ENCODE peak calls at places on chromosome 16, in four cellular contexts. Q is fibroblast of villous mesenchyme, O is psoas muscle, K is BJ. I is an unnamed sample.

GRCh38 chr16:64543401-64543800 is 578.5 kb downstream of the CDH11 start:
- DNase-seq in Q (no peak), O (no peak), K (peak), I (no peak)

GRCh38 chr16:89688395-89688794 is 1.9 kb downstream of the CDK10 start:
- DNase-seq in Q (no peak), O (no peak), K (no peak), I (no peak)

GRCh38 chr16:66152841-66153525 is 213.5 kb upstream of the CDH5 start:
- DNase-seq in Q (peak), O (no peak), K (peak), I (no peak)

GRCh38 chr16:64051826-64052225 is 1070.0 kb downstream of the CDH11 start:
- DNase-seq in Q (peak), O (no peak), K (no peak), I (no peak)

GRCh38 chr16:62077998-62078397 is 41.8 kb upstream of the CDH8 start:
- DNase-seq in Q (no peak), O (no peak), K (no peak), I (no peak)

GRCh38 chr16:82023206-82023605 is 11.8 kb upstream of the HSD17B2 start:
- DNase-seq in Q (no peak), O (no peak), K (no peak), I (no peak)

GRCh38 chr16:29151317-29151716 is 166.5 kb downstream of the LAT start:
- DNase-seq in Q (no peak), O (no peak), K (no peak), I (no peak)

GRCh38 chr16:72878301-72879269 is 169.3 kb downstream of the ZFHX3 start:
- DNase-seq in Q (peak), O (no peak), K (no peak), I (no peak)

GRCh38 chr16:2211923-2212347 is 1.3 kb upstream of the BRICD5 start:
- DNase-seq in Q (no peak), O (peak), K (no peak), I (no peak)

GRCh38 chr16:35686595-35686994 is 2227.2 kb downstream of the TP53TG3F start:
- DNase-seq in Q (no peak), O (no peak), K (no peak), I (no peak)

GRCh38 chr16:2960183-2961010 is 3.7 kb upstream of the KREMEN2 start:
- DNase-seq in Q (no peak), O (peak), K (no peak), I (no peak)

GRCh38 chr16:56652600-56652999 is 914 bp downstream of the MT1B start:
- DNase-seq in Q (no peak), O (no peak), K (no peak), I (no peak)

GRCh38 chr16:87830673-87831420 is 38.5 kb downstream of the SLC7A5 start:
- DNase-seq in Q (no peak), O (no peak), K (no peak), I (no peak)

GRCh38 chr16:57865746-57866528 is 63.6 kb upstream of the KIFC3 start:
- DNase-seq in Q (no peak), O (no peak), K (no peak), I (no peak)

GRCh38 chr16:85613609-85614337 is 651 bp downstream of the GSE1 start:
- DNase-seq in Q (peak), O (peak), K (no peak), I (no peak)

GRCh38 chr16:85463672-85464071 is 149.4 kb upstream of the GSE1 start:
- DNase-seq in Q (no peak), O (no peak), K (no peak), I (no peak)

GRCh38 chr16:89072216-89073130 is 21.2 kb upstream of the ACSF3 start:
- DNase-seq in Q (peak), O (no peak), K (no peak), I (no peak)

GRCh38 chr16:57531253-57531575 is 5.2 kb downstream of the CCDC102A start:
- DNase-seq in Q (no peak), O (peak), K (no peak), I (no peak)

GRCh38 chr16:6643083-6643686 is 689.5 kb upstream of the RBFOX1 start:
- DNase-seq in Q (peak), O (no peak), K (peak), I (no peak)

GRCh38 chr16:85334718-85335583 is 222.7 kb upstream of the CIBAR2 start:
- DNase-seq in Q (peak), O (no peak), K (no peak), I (no peak)

GRCh38 chr16:73066927-73067670 is 19.2 kb upstream of the ZFHX3 start:
- DNase-seq in Q (peak), O (no peak), K (no peak), I (no peak)

GRCh38 chr16:80527297-80527696 is 13.5 kb upstream of the DYNLRB2 start:
- DNase-seq in Q (peak), O (no peak), K (no peak), I (no peak)

GRCh38 chr16:64351116-64351515 is 770.7 kb downstream of the CDH11 start:
- DNase-seq in Q (no peak), O (no peak), K (no peak), I (peak)

GRCh38 chr16:67451061-67451703 is 20.3 kb downstream of the HSD11B2 start:
- DNase-seq in Q (no peak), O (no peak), K (no peak), I (no peak)

GRCh38 chr16:87416826-87417471 is 24.8 kb downstream of the MAP1LC3B start:
- DNase-seq in Q (peak), O (no peak), K (no peak), I (no peak)

GRCh38 chr16:57530104-57530522 is 6.3 kb downstream of the CCDC102A start:
- DNase-seq in Q (peak), O (peak), K (no peak), I (peak)

GRCh38 chr16:24748242-24748641 is 18.8 kb downstream of the TNRC6A start:
- DNase-seq in Q (peak), O (no peak), K (peak), I (peak)

GRCh38 chr16:74556375-74556922 is 50.5 kb downstream of the GLG1 start:
- DNase-seq in Q (no peak), O (no peak), K (no peak), I (no peak)

GRCh38 chr16:79278506-79278905 is 322.0 kb downstream of the MAF start:
- DNase-seq in Q (no peak), O (no peak), K (no peak), I (no peak)

GRCh38 chr16:51875834-51876725 is 670.9 kb downstream of the TOX3 start:
- DNase-seq in Q (peak), O (no peak), K (no peak), I (no peak)

GRCh38 chr16:10729649-10730048 is 14.0 kb upstream of the NUBP1 start:
- DNase-seq in Q (peak), O (peak), K (no peak), I (no peak)

GRCh38 chr16:26816885-26817571 is 249.7 kb upstream of the C16orf82 start:
- DNase-seq in Q (peak), O (no peak), K (no peak), I (no peak)

GRCh38 chr16:53775821-53776431 is 72.0 kb downstream of the FTO start:
- DNase-seq in Q (peak), O (no peak), K (peak), I (peak)

GRCh38 chr16:88012360-88012759 is 61.1 kb downstream of the BANP start:
- DNase-seq in Q (no peak), O (no peak), K (no peak), I (no peak)

GRCh38 chr16:15757630-15758251 is 99.1 kb downstream of the MYH11 start:
- DNase-seq in Q (no peak), O (peak), K (no peak), I (no peak)

GRCh38 chr16:10266809-10267208 is 84.6 kb upstream of the GRIN2A start:
- DNase-seq in Q (no peak), O (no peak), K (no peak), I (no peak)

GRCh38 chr16:381788-382717 is at the start of gene PGAP6:
- DNase-seq in Q (peak), O (peak), K (no peak), I (no peak)

GRCh38 chr16:379961-380836 is 1.6 kb downstream of the PGAP6 start:
- DNase-seq in Q (no peak), O (no peak), K (no peak), I (no peak)

GRCh38 chr16:380837-381787 is 666 bp downstream of the PGAP6 start:
- DNase-seq in Q (no peak), O (no peak), K (no peak), I (no peak)

GRCh38 chr16:386641-387156 is 4.9 kb upstream of the PGAP6 start:
- DNase-seq in Q (peak), O (no peak), K (no peak), I (no peak)

GRCh38 chr16:383326-384020 is 1.7 kb upstream of the PGAP6 start:
- DNase-seq in Q (no peak), O (no peak), K (no peak), I (peak)
- H3K4me3 ChIP-seq in Q (no peak), O (peak), K (no peak), I (no peak)

GRCh38 chr16:9089660-9090059 is 1.8 kb upstream of the HAPSTR1 start:
- DNase-seq in Q (no peak), O (no peak), K (no peak), I (no peak)
- H3K4me3 ChIP-seq in Q (no peak), O (peak), K (no peak), I (no peak)

DNA sequence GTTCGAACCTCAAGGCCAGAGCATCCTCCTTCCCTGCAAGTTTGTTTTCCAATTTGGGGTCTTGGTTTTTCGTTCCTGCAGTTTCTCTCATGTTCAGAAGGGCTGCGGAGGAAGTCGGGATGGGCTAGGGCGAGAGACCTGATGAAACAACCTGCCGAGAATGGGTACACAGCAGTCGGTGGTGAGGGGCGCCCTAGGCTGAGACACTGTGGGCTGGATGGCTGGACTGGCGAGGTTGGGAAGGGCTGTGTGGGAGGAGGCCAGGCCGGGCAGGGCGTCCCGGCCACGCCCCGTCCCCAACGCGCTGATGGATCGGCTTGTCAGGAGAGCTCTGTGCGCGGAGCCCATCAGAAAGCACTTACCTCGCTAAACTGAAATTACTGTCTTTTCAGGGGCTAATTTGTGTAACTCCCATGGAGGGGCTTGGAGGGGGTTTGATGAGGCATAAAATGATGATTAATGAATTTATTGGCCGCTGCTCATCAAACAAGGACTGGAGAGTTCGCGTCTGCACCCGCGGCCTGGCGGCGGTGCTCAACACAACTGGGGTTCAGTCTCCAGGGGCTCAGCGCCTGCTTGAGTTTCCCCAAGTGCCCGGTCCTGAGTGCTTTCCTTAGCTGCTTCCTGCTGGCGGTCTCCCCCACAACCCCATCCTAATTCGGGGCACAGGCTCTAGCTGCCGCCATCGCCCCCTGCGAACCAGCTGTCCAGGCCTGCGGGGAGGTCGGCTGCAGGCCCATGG is 9.0 kb downstream of the IRX5 start:
- DNase-seq in Q (no peak), O (no peak), K (no peak), I (no peak)
- H3K4me3 ChIP-seq in Q (no peak), O (no peak), K (no peak), I (no peak)

GRCh38 chr16:21283521-21284289 is 5.6 kb upstream of the CRYM start:
- DNase-seq in Q (peak), O (peak), K (no peak), I (no peak)

GRCh38 chr16:21281698-21282389 is 3.8 kb upstream of the CRYM start:
- DNase-seq in Q (no peak), O (no peak), K (no peak), I (no peak)

GRCh38 chr16:21279501-21279900 is 1.4 kb upstream of the CRYM start:
- DNase-seq in Q (no peak), O (no peak), K (no peak), I (no peak)

GRCh38 chr16:21284414-21284813 is 6.3 kb upstream of the CRYM start:
- DNase-seq in Q (no peak), O (no peak), K (no peak), I (no peak)
- H3K4me3 ChIP-seq in Q (no peak), O (peak), K (no peak), I (no peak)

GRCh38 chr16:68644303-68644702 is 807 bp upstream of the CDH3 start:
- DNase-seq in Q (no peak), O (no peak), K (no peak), I (no peak)

GRCh38 chr16:68645494-68646388 is 631 bp downstream of the CDH3 start:
- DNase-seq in Q (no peak), O (no peak), K (no peak), I (no peak)

GRCh38 chr16:68643847-68644246 is 1.3 kb upstream of the CDH3 start:
- DNase-seq in Q (no peak), O (no peak), K (no peak), I (no peak)

GRCh38 chr16:68644715-68645493 is at the start of gene CDH3:
- DNase-seq in Q (peak), O (no peak), K (no peak), I (no peak)

DNA sequence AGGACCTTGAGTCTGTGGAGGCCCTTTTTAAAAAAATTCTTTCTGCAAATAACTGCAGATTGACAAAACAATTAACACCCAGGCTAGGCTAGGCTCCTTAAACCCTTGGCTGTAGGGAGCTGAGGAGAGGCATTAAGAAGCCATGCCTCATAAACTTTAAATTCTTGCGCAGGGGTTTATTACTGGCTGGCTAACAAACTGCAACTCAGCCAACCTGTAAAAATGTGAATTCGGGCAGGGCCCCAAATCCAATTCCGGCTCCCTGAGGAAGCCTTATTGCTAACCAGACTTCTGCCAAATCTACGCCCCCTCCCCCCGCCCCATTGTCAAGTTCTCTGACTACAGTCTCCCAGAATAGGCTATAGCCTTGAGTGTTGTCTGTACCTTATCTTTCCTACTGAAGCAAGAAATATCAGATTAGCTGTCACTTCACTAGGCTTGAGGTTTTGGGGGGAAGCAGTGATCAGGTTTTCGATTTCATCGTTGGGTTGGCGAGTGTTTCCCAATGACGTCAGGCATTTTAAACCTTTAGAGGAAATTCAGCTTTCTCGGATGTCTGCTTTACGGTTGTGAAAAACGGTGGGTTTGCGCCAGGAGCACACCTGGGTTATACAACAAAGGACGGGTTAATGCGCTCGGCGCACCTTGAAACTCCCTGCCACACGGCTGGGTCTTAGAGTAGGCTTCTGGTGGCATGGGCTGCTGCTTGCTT is 2.0 kb downstream of the CDH3 start:
- DNase-seq in Q (no peak), O (no peak), K (no peak), I (no peak)
- H3K4me3 ChIP-seq in Q (no peak), O (no peak), K (no peak), I (no peak)

DNA sequence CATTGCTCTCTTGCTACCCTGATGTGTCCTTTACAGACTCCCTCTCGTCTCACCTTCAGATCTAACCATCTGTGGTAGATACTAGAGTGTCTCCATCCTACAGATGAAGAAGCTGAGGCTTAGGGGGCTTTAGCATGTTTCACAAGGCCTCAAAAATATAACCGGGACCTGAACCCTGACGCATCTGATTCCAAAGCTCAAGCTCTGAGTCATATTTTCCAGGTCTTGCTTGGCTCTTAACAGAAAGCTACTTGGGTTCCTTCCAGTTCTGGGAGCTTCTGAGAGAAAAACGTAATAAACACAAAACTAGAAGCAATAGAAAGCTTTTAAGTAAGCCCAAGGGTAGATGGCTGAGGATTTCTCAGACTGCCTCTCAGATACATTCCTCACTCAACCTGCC is 224.3 kb upstream of the EEF2KMT start:
- DNase-seq in Q (no peak), O (no peak), K (no peak), I (no peak)
- H3K4me3 ChIP-seq in Q (no peak), O (no peak), K (no peak), I (no peak)

GRCh38 chr16:50694206-50694605 is 800 bp downstream of the NOD2 start:
- DNase-seq in Q (no peak), O (no peak), K (no peak), I (no peak)
- H3K4me3 ChIP-seq in Q (no peak), O (peak), K (no peak), I (no peak)

DNA sequence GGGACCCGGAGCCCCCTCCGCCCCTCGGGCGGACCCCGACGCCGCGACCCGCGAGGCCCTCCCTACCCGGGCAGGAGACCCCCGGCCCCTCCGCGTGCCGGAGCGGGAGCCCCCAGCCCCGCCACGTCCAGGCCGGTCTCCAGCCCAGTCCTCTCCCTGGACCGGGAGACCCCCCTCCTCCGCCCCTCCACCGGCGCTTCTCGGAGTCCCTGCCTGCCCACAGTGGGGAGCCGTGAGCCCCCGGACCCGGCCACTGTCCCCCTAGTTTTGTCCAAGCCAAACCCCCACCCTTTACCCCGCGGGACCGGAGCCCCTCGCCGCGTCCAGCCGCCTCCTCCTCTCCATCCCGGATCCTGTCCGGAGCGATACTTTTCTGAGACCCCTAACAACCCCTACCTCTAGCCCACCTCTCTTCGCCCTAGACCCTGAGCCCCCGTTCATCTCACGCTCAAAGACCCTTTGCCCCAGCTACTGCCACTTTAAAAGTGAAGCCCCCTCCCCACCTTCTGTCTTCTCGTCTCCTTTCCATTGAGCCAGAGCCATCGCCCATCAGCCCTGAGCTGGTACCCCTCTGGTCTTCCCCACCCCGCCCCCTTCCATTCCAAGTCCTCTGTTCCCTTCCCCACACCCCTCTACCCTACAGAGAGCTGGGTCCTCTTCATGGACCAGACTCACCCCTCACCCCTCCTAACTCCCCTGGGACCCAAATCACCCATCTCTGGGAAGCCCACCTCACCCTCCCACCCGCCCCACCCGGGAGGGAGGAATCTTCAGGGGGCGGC is 1.0 kb downstream of the NECAB2 start:
- DNase-seq in Q (no peak), O (no peak), K (no peak), I (no peak)
- H3K4me3 ChIP-seq in Q (no peak), O (no peak), K (no peak), I (no peak)

GRCh38 chr16:30740364-30741251 is 7.6 kb upstream of the PHKG2 start:
- DNase-seq in Q (peak), O (peak), K (peak), I (peak)
- H3K4me3 ChIP-seq in Q (no peak), O (no peak), K (no peak), I (no peak)

DNA sequence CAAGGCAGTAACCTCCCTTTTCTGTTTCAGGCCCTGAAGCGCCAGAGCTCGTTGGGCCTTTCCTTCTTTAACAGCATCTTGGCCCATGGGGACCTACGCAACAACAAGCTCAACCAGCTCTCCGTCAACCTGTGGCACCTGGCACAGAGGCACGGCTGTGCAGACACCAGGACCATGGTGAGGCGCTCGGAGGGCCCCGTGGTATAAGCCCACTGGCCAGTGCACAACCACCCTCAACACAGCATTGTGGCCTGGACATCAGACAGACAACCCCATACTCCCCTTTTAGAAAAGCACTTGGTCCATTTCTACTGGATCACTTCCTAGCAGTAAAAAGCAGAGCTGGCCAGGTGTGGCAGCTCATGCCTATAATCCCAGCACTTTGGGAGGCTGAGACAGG is 18.6 kb downstream of the KNOP1 start:
- DNase-seq in Q (no peak), O (no peak), K (no peak), I (no peak)
- H3K4me3 ChIP-seq in Q (no peak), O (no peak), K (no peak), I (no peak)

I was measured in kidney epithelial cell.